ENCODE peak calls at places on chromosomes 1 and 21, in eight cellular contexts. B, Z, U, X, F, W, J and N are unnamed samples.

GRCh38 chr1:27686223-27686990 is 14.4 kb upstream of the IFI6 start:
- DNase-seq in B (no peak), Z (no peak), U (no peak), X (no peak), F (no peak), W (no peak), J (no peak), N (no peak)

GRCh38 chr1:115727706-115728249 is 40.7 kb downstream of the CASQ2 start:
- DNase-seq in B (no peak), Z (no peak), U (peak; percentile 89), X (no peak), F (no peak), W (no peak), J (peak; percentile 24), N (no peak)

GRCh38 chr1:227242811-227243682 is 75.2 kb downstream of the CDC42BPA start:
- DNase-seq in B (no peak), Z (no peak), U (peak; percentile 74), X (no peak), F (no peak), W (no peak), J (no peak), N (no peak)

GRCh38 chr21:45124596-45124995 is 50.2 kb downstream of the ADARB1 start:
- DNase-seq in B (no peak), Z (no peak), U (no peak), X (no peak), F (no peak), W (no peak), J (no peak), N (no peak)

GRCh38 chr1:22760453-22760852 is 49.8 kb downstream of the EPHB2 start:
- DNase-seq in B (no peak), Z (no peak), U (no peak), X (no peak), F (no peak), W (no peak), J (no peak), N (no peak)

GRCh38 chr1:153535664-153536585 is at the start of gene S100A6:
- DNase-seq in B (peak; percentile 85), Z (peak; percentile 21), U (peak; percentile 41), X (no peak), F (no peak), W (peak; percentile 72), J (no peak), N (peak; percentile 76)

GRCh38 chr1:202241376-202242079 is 47.9 kb downstream of the LGR6 start:
- DNase-seq in B (peak; percentile 47), Z (no peak), U (no peak), X (no peak), F (no peak), W (no peak), J (no peak), N (no peak)

GRCh38 chr1:85330711-85331290 is 54.4 kb upstream of the BCL10 start:
- DNase-seq in B (no peak), Z (no peak), U (no peak), X (no peak), F (no peak), W (no peak), J (peak; percentile 73), N (peak; percentile 95)

GRCh38 chr1:167493372-167493771 is 25.0 kb downstream of the CD247 start:
- DNase-seq in B (no peak), Z (no peak), U (no peak), X (no peak), F (no peak), W (no peak), J (no peak), N (no peak)

GRCh38 chr1:167489581-167490340 is 28.6 kb downstream of the CD247 start:
- DNase-seq in B (no peak), Z (no peak), U (no peak), X (peak; percentile 73), F (no peak), W (no peak), J (no peak), N (no peak)

GRCh38 chr1:167492509-167492910 is 25.8 kb downstream of the CD247 start:
- DNase-seq in B (no peak), Z (no peak), U (no peak), X (no peak), F (peak; percentile 12), W (no peak), J (no peak), N (no peak)

GRCh38 chr1:167490765-167491164 is 27.6 kb downstream of the CD247 start:
- DNase-seq in B (no peak), Z (no peak), U (no peak), X (no peak), F (no peak), W (no peak), J (no peak), N (no peak)

DNA sequence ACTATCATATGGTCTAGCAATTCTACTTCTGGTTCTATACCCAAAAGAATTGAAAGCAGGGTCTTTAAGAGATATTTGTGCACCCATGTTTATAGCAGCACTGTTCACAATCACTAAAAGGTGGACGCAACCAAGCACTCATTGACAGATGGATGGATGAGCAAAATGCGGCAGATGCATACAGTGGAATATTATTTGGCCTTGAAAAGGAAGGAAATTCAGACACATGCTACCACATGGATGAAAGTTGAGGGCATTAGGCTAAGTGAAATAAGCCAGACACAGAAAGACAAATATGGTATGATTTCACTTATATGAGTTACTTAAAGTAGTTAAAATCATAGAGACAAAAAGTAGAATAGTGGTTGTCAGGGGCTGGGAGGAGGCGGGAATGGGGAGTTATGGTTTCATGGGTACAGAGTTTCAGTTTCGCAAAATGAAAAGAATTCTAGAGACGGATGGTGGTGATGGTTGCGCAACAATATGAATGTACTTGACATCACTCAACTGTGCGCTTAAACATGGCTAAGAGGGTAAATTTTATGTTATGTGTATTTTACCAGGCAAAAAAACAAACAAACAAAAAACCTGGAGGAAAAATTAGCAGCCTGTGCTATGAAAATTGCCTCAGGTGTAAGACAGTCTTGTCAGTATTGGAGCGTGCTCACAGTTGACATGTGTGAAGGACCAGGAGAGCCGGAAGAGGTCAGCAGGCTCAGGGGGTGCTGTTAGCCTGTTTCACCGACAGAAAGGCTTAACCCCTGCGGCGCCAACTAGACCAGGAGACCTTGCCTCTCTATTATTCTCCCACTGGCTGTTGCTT is 26.5 kb downstream of the CD247 start:
- DNase-seq in B (no peak), Z (peak; percentile 62), U (no peak), X (no peak), F (no peak), W (no peak), J (no peak), N (no peak)
- H3K9ac ChIP-seq in B (no peak overlapping the region), Z (no peak overlapping the region), U (no peak overlapping the region), X (no peak overlapping the region), F (no peak overlapping the region), W (no peak overlapping the region), J (no peak overlapping the region), N (no peak overlapping the region)

DNA sequence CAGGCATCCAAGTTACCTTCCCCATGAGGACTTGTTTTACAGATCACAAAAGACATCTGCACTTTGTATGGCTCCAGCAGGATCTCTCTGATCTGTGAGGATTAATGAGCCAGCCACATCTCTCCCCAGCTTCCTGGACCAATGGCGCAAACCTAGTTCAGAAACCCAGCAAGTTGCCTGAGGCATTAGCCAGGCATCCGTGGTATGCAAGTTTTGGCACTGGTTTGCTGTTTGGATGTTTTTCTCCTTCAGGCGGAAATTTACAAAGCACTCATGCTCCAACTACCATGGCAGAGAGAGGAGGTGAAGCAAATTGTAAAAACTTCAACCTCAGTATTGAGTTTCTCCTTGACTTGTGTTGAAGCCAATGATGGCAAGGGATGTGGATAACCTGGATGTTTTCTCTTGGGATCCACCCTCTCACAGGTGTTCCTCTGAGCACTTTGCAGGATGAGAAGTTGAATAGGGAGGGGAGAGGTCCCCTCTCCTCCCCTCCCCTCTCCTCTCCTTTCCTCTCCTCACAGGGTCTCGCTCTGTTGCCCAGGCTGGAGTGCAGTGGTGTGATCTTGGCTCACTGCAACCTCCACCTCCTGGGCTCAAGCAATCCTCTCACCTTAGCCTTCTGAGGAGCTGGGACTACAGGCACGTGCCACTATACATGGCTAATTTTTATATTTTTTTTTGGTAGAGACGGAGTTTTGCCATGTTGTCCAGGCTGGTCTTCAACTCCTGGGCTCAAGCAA is 25.6 kb upstream of the ENO1 start:
- DNase-seq in B (peak; percentile 49), Z (no peak), U (peak; percentile 68), X (no peak), F (no peak), W (no peak), J (peak; percentile 98), N (peak; percentile 80)
- TF ChIP-seq POLR2AphosphoS5 in B (peak; percentile 59), Z (no peak), U (no peak), X (no peak), F (no peak), W (no peak), J (no peak), N (peak; percentile 61)

GRCh38 chr1:1353389-1354151 is 4.4 kb upstream of the DVL1 start:
- DNase-seq in B (no peak), Z (no peak), U (no peak), X (peak; percentile 78), F (no peak), W (no peak), J (no peak), N (no peak)

GRCh38 chr1:1356166-1356795 is 2.1 kb downstream of the MXRA8 start:
- DNase-seq in B (no peak), Z (no peak), U (no peak), X (no peak), F (no peak), W (no peak), J (no peak), N (no peak)

GRCh38 chr1:1355376-1355775 is 3.0 kb downstream of the MXRA8 start:
- DNase-seq in B (peak; percentile 87), Z (no peak), U (no peak), X (peak; percentile 74), F (no peak), W (no peak), J (no peak), N (no peak)

GRCh38 chr1:1352784-1353388 is 3.7 kb upstream of the DVL1 start:
- DNase-seq in B (no peak), Z (no peak), U (no peak), X (no peak), F (no peak), W (no peak), J (no peak), N (no peak)

GRCh38 chr1:1354271-1355247 is 3.8 kb downstream of the MXRA8 start:
- DNase-seq in B (peak; percentile 63), Z (no peak), U (no peak), X (peak; percentile 69), F (no peak), W (no peak), J (no peak), N (no peak)
- H3K9ac ChIP-seq in B (no peak overlapping the region), Z (no peak overlapping the region), U (no peak overlapping the region), X (no peak overlapping the region), F (no peak overlapping the region), W (no peak overlapping the region), J (no peak overlapping the region), N (no peak overlapping the region)

GRCh38 chr1:32966900-32967299 is 2.3 kb upstream of the RNF19B start:
- DNase-seq in B (no peak), Z (no peak), U (no peak), X (no peak), F (no peak), W (no peak), J (no peak), N (no peak)

GRCh38 chr1:32962248-32962896 is 2.2 kb downstream of the RNF19B start:
- DNase-seq in B (no peak), Z (peak; percentile 30), U (no peak), X (no peak), F (peak; percentile 74), W (no peak), J (no peak), N (peak; percentile 41)

GRCh38 chr1:32964461-32965250 is at the start of gene RNF19B:
- DNase-seq in B (peak; percentile 98), Z (peak; percentile 99), U (peak; percentile 87), X (peak; percentile 96), F (peak; percentile 77), W (peak; percentile 85), J (peak; percentile 6), N (peak; percentile 95)

GRCh38 chr1:32965251-32965643 is 638 bp upstream of the RNF19B start:
- DNase-seq in B (no peak), Z (no peak), U (no peak), X (no peak), F (no peak), W (no peak), J (no peak), N (no peak)

DNA sequence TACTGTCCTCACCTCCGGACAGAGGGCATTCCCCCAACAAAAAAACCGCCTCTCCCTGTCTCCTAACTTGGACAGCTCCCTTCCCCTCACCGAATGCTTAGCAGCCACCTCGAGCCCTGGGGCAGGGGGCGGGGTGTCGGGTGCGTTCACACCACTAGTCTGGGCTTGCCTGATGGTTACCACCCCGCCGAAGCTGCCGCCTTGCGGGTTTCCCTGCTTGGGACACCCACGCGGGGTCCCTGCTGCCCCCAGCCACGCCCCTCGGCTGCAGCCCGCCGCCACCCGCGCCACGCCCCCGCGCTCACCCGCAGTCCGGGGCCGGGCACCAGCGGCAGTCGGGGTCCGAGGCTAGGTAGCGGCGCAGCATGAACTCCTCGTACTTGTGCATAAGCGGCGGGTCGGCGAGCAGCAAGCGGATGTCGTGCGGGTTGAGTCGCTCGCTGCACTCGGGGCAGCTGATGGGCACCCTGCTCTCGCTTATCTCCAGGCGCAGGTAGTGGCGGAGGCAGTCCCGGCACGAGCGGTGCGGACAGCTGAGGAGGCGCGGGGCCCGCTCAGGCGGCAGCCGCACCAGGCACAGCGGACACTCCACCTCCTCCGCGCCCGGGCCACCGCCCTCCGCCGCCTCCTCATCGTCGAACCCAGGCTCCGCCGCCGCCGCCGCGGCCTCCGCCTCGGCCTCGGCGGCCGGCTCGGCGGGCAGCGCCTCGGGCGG is 706 bp downstream of the RNF19B start:
- DNase-seq in B (peak; percentile 84), Z (peak; percentile 75), U (no peak), X (peak; percentile 78), F (no peak), W (no peak), J (no peak), N (peak; percentile 66)
- TF ChIP-seq POLR2AphosphoS5 in B (no peak), Z (no peak), U (no peak), X (peak; percentile 56), F (no peak), W (peak; percentile 27), J (no peak), N (no peak)